ENCODE peak calls at places on chromosomes 7 and 10, in eight cellular contexts. B, E, T, X, I, Y, G and A are unnamed samples.
A peak's percentile ranks its signal among the peaks of the same experiment; 100 is the strongest.

GRCh38 chr10:128147669-128148068 is 21.4 kb upstream of the MKI67 start:
- DNase-seq in B (no peak), E (peak; percentile 12), T (peak; percentile 92), X (no peak), I (peak; percentile 70), Y (no peak), G (no peak), A (peak; percentile 84)

GRCh38 chr10:124659380-124659779 is 84.8 kb downstream of the FAM53B start:
- DNase-seq in B (no peak), E (no peak), T (no peak), X (no peak), I (no peak), Y (no peak), G (no peak), A (no peak)

GRCh38 chr10:12466701-12467100 is 117.4 kb downstream of the CAMK1D start:
- DNase-seq in B (no peak), E (no peak), T (no peak), X (no peak), I (peak; percentile 18), Y (no peak), G (no peak), A (peak; percentile 62)

GRCh38 chr7:133054167-133054840 is 27.6 kb downstream of the CHCHD3 start:
- DNase-seq in B (no peak), E (peak; percentile 28), T (no peak), X (no peak), I (peak; percentile 31), Y (no peak), G (no peak), A (peak; percentile 23)

GRCh38 chr10:65891073-65891981 is 1034.5 kb upstream of the LRRTM3 start:
- DNase-seq in B (no peak), E (no peak), T (no peak), X (no peak), I (no peak), Y (no peak), G (peak; percentile 12), A (no peak)

GRCh38 chr7:50285259-50285658 is 19.3 kb upstream of the IKZF1 start:
- DNase-seq in B (no peak), E (no peak), T (no peak), X (no peak), I (no peak), Y (no peak), G (no peak), A (no peak)

GRCh38 chr7:12557282-12557681 is 13.2 kb upstream of the SCIN start:
- DNase-seq in B (no peak), E (no peak), T (peak; percentile 16), X (no peak), I (peak; percentile 22), Y (no peak), G (no peak), A (no peak)

GRCh38 chr10:77099136-77099535 is 538.5 kb downstream of the KCNMA1 start:
- DNase-seq in B (no peak), E (no peak), T (no peak), X (no peak), I (no peak), Y (no peak), G (no peak), A (no peak)

GRCh38 chr10:127018766-127019165 is 113.5 kb downstream of the DOCK1 start:
- DNase-seq in B (peak; percentile 70), E (no peak), T (no peak), X (no peak), I (no peak), Y (no peak), G (no peak), A (no peak)

GRCh38 chr7:50658696-50659095 is 93.5 kb upstream of the DDC start:
- DNase-seq in B (peak; percentile 78), E (no peak), T (no peak), X (no peak), I (no peak), Y (no peak), G (no peak), A (no peak)

GRCh38 chr7:29976265-29976664 is 13.3 kb downstream of the SCRN1 start:
- DNase-seq in B (no peak), E (no peak), T (peak; percentile 58), X (no peak), I (peak; percentile 86), Y (no peak), G (no peak), A (peak; percentile 43)

GRCh38 chr10:23293145-23293724 is 51.4 kb downstream of the C10orf67 start:
- DNase-seq in B (no peak), E (peak; percentile 11), T (peak; percentile 45), X (no peak), I (peak; percentile 31), Y (no peak), G (peak; percentile 63), A (peak; percentile 53)

GRCh38 chr10:59905066-59905734 is 1.2 kb downstream of the CCDC6 start:
- DNase-seq in B (peak; percentile 90), E (no peak), T (peak; percentile 23), X (peak; percentile 86), I (no peak), Y (no peak), G (peak; percentile 60), A (no peak)

GRCh38 chr10:29873941-29874340 is 185.4 kb downstream of the JCAD start:
- DNase-seq in B (no peak), E (no peak), T (peak; percentile 40), X (no peak), I (no peak), Y (no peak), G (no peak), A (peak; percentile 27)

DNA sequence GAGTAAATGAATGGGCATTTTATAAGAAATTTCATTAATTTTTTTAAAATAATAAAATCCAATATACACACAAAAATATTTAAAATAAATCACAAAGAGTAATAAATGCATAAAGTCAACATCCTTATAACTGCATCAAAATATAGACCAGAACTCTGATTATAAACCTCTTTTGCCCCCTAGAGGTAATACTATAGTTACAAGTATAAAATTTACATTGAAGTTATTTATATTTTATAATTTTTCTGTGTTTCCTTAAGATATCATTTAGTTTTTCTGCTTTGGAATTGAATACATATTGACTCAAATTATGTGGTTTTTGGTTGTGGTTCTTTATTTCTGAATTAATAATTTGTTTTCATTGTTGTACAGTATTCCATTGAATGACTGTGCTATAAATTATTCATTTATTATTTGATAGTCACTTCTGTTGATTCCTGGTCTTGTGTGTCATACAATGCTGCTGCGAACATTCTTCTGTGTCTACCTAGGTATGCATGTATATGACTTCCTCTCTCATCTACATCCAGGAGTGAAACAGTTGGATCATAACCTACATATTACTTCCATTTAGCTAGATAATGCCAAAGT is 673.6 kb downstream of the IPMK start:
- DNase-seq in B (no peak), E (no peak), T (no peak), X (no peak), I (no peak), Y (no peak), G (no peak), A (no peak)
- TF ChIP-seq CTCF in B (no peak), E (no peak), T (peak; percentile 4), X (no peak), I (no peak), Y (no peak), G (no peak), A (peak; percentile 26)

DNA sequence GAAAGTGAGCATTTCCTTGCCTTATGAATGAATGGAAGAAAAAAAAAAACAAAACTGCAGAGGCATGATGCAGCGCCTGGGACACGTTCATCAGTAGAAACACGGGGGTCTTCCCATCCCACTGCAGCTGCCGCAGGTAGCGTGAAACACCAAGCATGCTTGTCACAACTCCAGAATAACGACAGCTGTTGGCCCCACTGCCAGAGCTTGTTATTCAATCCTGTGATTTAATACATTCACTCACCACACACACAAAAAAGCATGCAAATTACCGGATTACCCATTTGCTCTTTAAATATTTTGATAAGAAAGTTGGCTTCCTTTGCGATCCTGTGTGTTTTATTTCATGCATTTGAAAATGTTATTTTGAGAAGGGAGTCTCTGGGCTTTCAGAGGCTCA is 48.5 kb upstream of the GNA12 start:
- DNase-seq in B (no peak), E (no peak), T (no peak), X (no peak), I (no peak), Y (no peak), G (no peak), A (no peak)
- H3K4me3 ChIP-seq in B (no peak overlapping the region), E (no peak overlapping the region), T (no peak overlapping the region), X (no peak overlapping the region), I (no peak overlapping the region), Y (no peak overlapping the region), G (no peak overlapping the region), A (no peak overlapping the region)

GRCh38 chr7:107392811-107393210 is 77.0 kb upstream of the GPR22 start:
- DNase-seq in B (no peak), E (no peak), T (no peak), X (no peak), I (no peak), Y (no peak), G (no peak), A (no peak)
- TF ChIP-seq CTCF in B (no peak), E (no peak), T (no peak), X (no peak), I (no peak), Y (no peak), G (no peak), A (no peak)

DNA sequence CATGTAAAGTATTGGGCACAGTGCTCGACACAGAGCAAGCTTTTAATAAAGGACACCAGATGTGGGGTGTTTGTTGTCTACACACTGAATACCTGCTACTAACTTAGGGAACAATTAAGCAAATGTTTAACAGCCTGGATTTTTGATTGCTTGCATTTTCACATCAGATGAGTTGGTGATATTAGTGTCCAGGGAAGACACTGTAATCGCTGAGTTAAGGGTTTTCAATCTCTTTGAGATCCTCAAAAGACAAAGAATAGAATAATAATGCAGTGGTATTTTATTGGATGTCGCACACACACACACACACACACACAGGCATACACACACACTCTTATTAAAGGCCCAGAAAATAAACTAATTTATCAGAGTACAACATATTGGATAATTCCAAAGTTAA is 79.1 kb downstream of the VIM start:
- DNase-seq in B (no peak), E (no peak), T (no peak), X (no peak), I (no peak), Y (no peak), G (no peak), A (no peak)
- H3K4me3 ChIP-seq in B (no peak overlapping the region), E (no peak overlapping the region), T (no peak overlapping the region), X (no peak overlapping the region), I (no peak overlapping the region), Y (no peak overlapping the region), G (no peak overlapping the region), A (no peak overlapping the region)

GRCh38 chr10:17226891-17227303 is 1.1 kb upstream of the VIM start:
- DNase-seq in B (no peak), E (no peak), T (no peak), X (no peak), I (no peak), Y (no peak), G (no peak), A (no peak)

GRCh38 chr10:17229016-17229716 is 1.1 kb downstream of the VIM start:
- DNase-seq in B (peak; percentile 98), E (peak; percentile 95), T (peak; percentile 94), X (peak; percentile 93), I (peak; percentile 93), Y (peak; percentile 65), G (peak; percentile 91), A (peak; percentile 91)

GRCh38 chr10:17225823-17226222 is 2.2 kb upstream of the VIM start:
- DNase-seq in B (no peak), E (no peak), T (no peak), X (no peak), I (no peak), Y (no peak), G (no peak), A (no peak)

GRCh38 chr10:17228081-17229015 is at the start of gene VIM:
- DNase-seq in B (peak; percentile 98), E (peak; percentile 99), T (peak; percentile 96), X (peak; percentile 91), I (peak; percentile 98), Y (peak; percentile 46), G (peak; percentile 86), A (peak; percentile 96)

GRCh38 chr10:17227367-17228080 is 517 bp upstream of the VIM start:
- DNase-seq in B (no peak), E (peak; percentile 62), T (peak; percentile 47), X (no peak), I (peak; percentile 47), Y (no peak), G (peak; percentile 13), A (peak; percentile 58)
- TF ChIP-seq CTCF in B (peak; percentile 23), E (peak; percentile 15), T (peak; percentile 46), X (peak; percentile 47), I (peak; percentile 7), Y (peak; percentile 46), G (peak; percentile 45), A (peak; percentile 41)